ENCODE peak calls at places on chromosomes 2 and 18, in four cellular contexts. B is AG09309, E is fibroblast of pulmonary artery, N is choroid plexus epithelial cell. Q is an unnamed sample.

GRCh38 chr2:8796878-8797550 is 40.4 kb downstream of the KIDINS220 start:
- DNase-seq in B (no peak), E (no peak), N (no peak), Q (no peak)

GRCh38 chr18:58194028-58194427 is 150.0 kb downstream of the NEDD4L start:
- DNase-seq in B (no peak), E (no peak), N (no peak), Q (no peak)

GRCh38 chr2:10844083-10844482 is 31.5 kb upstream of the PDIA6 start:
- DNase-seq in B (no peak), E (peak), N (peak), Q (no peak)

GRCh38 chr2:96526615-96527014 is 9.9 kb upstream of the ARID5A start:
- DNase-seq in B (no peak), E (no peak), N (no peak), Q (no peak)

GRCh38 chr2:26724004-26724750 is 31.7 kb downstream of the KCNK3 start:
- DNase-seq in B (peak), E (peak), N (peak), Q (no peak)

GRCh38 chr2:241309684-241310117 is 5.8 kb downstream of the HDLBP start:
- DNase-seq in B (no peak), E (peak), N (peak), Q (no peak)

GRCh38 chr2:241750076-241750840 is 15.8 kb downstream of the D2HGDH start:
- DNase-seq in B (no peak), E (no peak), N (no peak), Q (no peak)

GRCh38 chr2:23692901-23693605 is 233.9 kb downstream of the ATAD2B start:
- DNase-seq in B (no peak), E (no peak), N (no peak), Q (no peak)

GRCh38 chr2:143603035-143603616 is 473.9 kb downstream of the ARHGAP15 start:
- DNase-seq in B (no peak), E (no peak), N (no peak), Q (no peak)

GRCh38 chr2:161170917-161171594 is 10.8 kb downstream of the TANK start:
- DNase-seq in B (peak), E (peak), N (peak), Q (no peak)

GRCh38 chr18:24176727-24177416 is 38.0 kb downstream of the CABYR start:
- DNase-seq in B (no peak), E (peak), N (peak), Q (no peak)

GRCh38 chr2:160910681-160911080 is 249.5 kb upstream of the TANK start:
- DNase-seq in B (peak), E (peak), N (peak), Q (peak)

GRCh38 chr2:239937866-239938640 is 87.1 kb downstream of the NDUFA10 start:
- DNase-seq in B (no peak), E (no peak), N (no peak), Q (no peak)

GRCh38 chr2:217551229-217551909 is 451.4 kb downstream of the TNS1 start:
- DNase-seq in B (no peak), E (peak), N (peak), Q (no peak)

GRCh38 chr2:2823061-2823753 is 492.1 kb upstream of the MYT1L start:
- DNase-seq in B (no peak), E (peak), N (no peak), Q (no peak)

GRCh38 chr2:70987386-70987785 is 7.3 kb downstream of the TEX261 start:
- DNase-seq in B (no peak), E (no peak), N (no peak), Q (no peak)

GRCh38 chr18:54004828-54005227 is 219.6 kb downstream of the MBD2 start:
- DNase-seq in B (no peak), E (peak), N (peak), Q (no peak)

GRCh38 chr2:40488927-40489677 is 37.2 kb upstream of the SLC8A1 start:
- DNase-seq in B (no peak), E (peak), N (peak), Q (no peak)
- H3K4me3 ChIP-seq in B (no peak), E (peak), N (no peak), Q (no peak)

GRCh38 chr2:174784909-174785308 is 20.6 kb upstream of the CHRNA1 start:
- DNase-seq in B (no peak), E (no peak), N (no peak), Q (no peak)
- H3K4me3 ChIP-seq in B (no peak), E (no peak), N (no peak), Q (no peak)

DNA sequence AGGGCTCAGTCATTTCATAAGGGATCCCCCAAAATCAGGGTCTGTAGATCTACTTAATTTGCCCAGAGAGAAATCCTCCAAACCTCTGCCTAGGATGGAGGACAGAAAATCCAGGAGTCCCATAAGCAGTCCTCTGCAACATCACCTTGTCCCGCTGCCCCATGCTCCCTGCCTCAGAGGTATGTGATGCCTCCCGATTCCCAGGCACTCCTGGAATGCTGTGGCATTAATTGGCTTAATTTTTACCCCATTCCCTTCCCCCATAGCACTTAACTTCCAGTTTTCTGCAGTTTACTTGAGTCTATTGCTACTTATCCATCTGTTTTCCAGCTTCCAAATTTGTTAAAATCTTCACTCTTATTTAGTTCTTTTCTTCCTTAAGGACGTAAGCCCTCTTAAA is 91.6 kb upstream of the TSPYL6 start:
- DNase-seq in B (no peak), E (no peak), N (no peak), Q (no peak)
- H3K4me3 ChIP-seq in B (no peak), E (no peak), N (no peak), Q (no peak)

GRCh38 chr18:76519156-76519549 is 24.1 kb upstream of the ZNF516 start:
- DNase-seq in B (no peak), E (peak), N (peak), Q (no peak)
- H3K4me3 ChIP-seq in B (no peak), E (no peak), N (peak), Q (no peak)

Q was measured in astrocyte of the cerebellum.